ENCODE peak calls at places on chromosomes 7 and 10, in six cellular contexts. X, J, P, I, G and N are unnamed samples.

GRCh38 chr10:106401161-106401560 is 763.3 kb downstream of the SORCS1 start:
- DNase-seq in X (no peak), J (no peak), P (no peak), I (no peak), G (no peak), N (no peak)

GRCh38 chr7:44097064-44097932 is 6.8 kb upstream of the AEBP1 start:
- DNase-seq in X (no peak), J (no peak), P (peak; percentile 15), I (no peak), G (no peak), N (peak; percentile 26)

GRCh38 chr10:99304857-99305220 is 24.3 kb upstream of the CNNM1 start:
- DNase-seq in X (no peak), J (no peak), P (no peak), I (no peak), G (no peak), N (no peak)

GRCh38 chr7:40369641-40370277 is 235.0 kb downstream of the SUGCT start:
- DNase-seq in X (no peak), J (no peak), P (no peak), I (no peak), G (no peak), N (no peak)

GRCh38 chr10:132898391-132899053 is 43.8 kb downstream of the CFAP46 start:
- DNase-seq in X (no peak), J (no peak), P (no peak), I (no peak), G (no peak), N (no peak)

GRCh38 chr7:75738604-75738974 is at the start of gene HIP1:
- DNase-seq in X (no peak), J (no peak), P (no peak), I (no peak), G (no peak), N (no peak)

GRCh38 chr10:63825111-63825510 is 303.9 kb downstream of the REEP3 start:
- DNase-seq in X (no peak), J (no peak), P (no peak), I (no peak), G (no peak), N (no peak)

GRCh38 chr7:24715661-24716479 is 41.4 kb downstream of the GSDME start:
- DNase-seq in X (peak; percentile 53), J (no peak), P (peak; percentile 61), I (no peak), G (peak; percentile 58), N (no peak)

GRCh38 chr7:45983720-45984032 is 62.6 kb upstream of the IGFBP3 start:
- DNase-seq in X (no peak), J (no peak), P (no peak), I (no peak), G (no peak), N (no peak)

GRCh38 chr10:1938317-1938716 is 201.0 kb upstream of the ADARB2 start:
- DNase-seq in X (no peak), J (no peak), P (no peak), I (no peak), G (no peak), N (no peak)

GRCh38 chr7:19403691-19404090 is 258.5 kb upstream of the FERD3L start:
- DNase-seq in X (no peak), J (no peak), P (no peak), I (no peak), G (no peak), N (no peak)

GRCh38 chr7:149769915-149770314 is 3.5 kb downstream of the ZNF467 start:
- DNase-seq in X (no peak), J (no peak), P (no peak), I (no peak), G (no peak), N (no peak)

GRCh38 chr7:67267914-67268313 is 271.3 kb downstream of the TYW1 start:
- DNase-seq in X (no peak), J (no peak), P (no peak), I (no peak), G (no peak), N (no peak)

GRCh38 chr10:79115302-79115701 is 46.5 kb downstream of the ZMIZ1 start:
- DNase-seq in X (no peak), J (no peak), P (no peak), I (no peak), G (no peak), N (no peak)
- H3K4me1 ChIP-seq in X (peaks cover 72% of the 10 kb centered on the region), J (peaks cover 72% of the 10 kb centered on the region), P (peaks cover 30% of the 10 kb centered on the region), I (peaks cover 35% of the 10 kb centered on the region), G (peaks cover 46% of the 10 kb centered on the region), N (peaks cover 78% of the 10 kb centered on the region)

DNA sequence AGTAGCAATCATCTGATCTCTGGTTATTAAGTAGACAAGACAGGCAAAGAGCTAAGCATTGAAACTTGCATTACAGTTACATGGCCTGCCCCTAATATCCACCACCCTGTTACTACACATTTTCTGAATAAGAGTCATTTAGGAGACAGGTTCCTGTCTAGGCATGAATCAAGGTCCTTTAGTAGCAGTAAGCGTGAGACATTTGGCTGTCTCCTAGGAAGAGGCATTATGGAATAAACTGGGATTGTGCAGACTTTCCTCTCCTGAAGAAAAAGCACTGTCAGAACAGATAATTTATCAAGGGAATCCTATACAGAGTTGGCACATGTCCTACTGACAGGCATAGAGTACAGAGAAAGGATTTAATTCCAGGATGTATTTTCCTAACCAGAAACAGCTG is 111.9 kb downstream of the INHBA start:
- DNase-seq in X (no peak), J (no peak), P (no peak), I (no peak), G (no peak), N (no peak)
- TF ChIP-seq EP300 in X (no peak), J (no peak), P (no peak), I (no peak), G (no peak), N (no peak)

GRCh38 chr10:29923416-29923970 is 135.9 kb downstream of the JCAD start:
- DNase-seq in X (no peak), J (no peak), P (no peak), I (no peak), G (no peak), N (no peak)
- H3K4me1 ChIP-seq in X (no peaks in the 10 kb centered on the region), J (no peaks in the 10 kb centered on the region), P (no peaks in the 10 kb centered on the region), I (no peaks in the 10 kb centered on the region), G (no peaks in the 10 kb centered on the region), N (no peaks in the 10 kb centered on the region)

GRCh38 chr7:155374276-155375252 is 76.9 kb downstream of the INSIG1 start:
- DNase-seq in X (no peak), J (no peak), P (no peak), I (no peak), G (no peak), N (no peak)
- TF ChIP-seq EP300 in X (no peak), J (no peak), P (no peak), I (no peak), G (no peak), N (no peak)

GRCh38 chr7:106064329-106064728 is 47.8 kb downstream of the SYPL1 start:
- DNase-seq in X (no peak), J (no peak), P (no peak), I (no peak), G (no peak), N (no peak)

GRCh38 chr7:106063692-106064091 is 48.4 kb downstream of the SYPL1 start:
- DNase-seq in X (no peak), J (no peak), P (no peak), I (no peak), G (no peak), N (no peak)

GRCh38 chr7:106064836-106065559 is 47.1 kb downstream of the SYPL1 start:
- DNase-seq in X (peak; percentile 88), J (peak; percentile 88), P (no peak), I (peak; percentile 68), G (peak; percentile 44), N (peak; percentile 79)

GRCh38 chr7:106067678-106068077 is 44.4 kb downstream of the SYPL1 start:
- DNase-seq in X (no peak), J (no peak), P (no peak), I (no peak), G (no peak), N (no peak)

DNA sequence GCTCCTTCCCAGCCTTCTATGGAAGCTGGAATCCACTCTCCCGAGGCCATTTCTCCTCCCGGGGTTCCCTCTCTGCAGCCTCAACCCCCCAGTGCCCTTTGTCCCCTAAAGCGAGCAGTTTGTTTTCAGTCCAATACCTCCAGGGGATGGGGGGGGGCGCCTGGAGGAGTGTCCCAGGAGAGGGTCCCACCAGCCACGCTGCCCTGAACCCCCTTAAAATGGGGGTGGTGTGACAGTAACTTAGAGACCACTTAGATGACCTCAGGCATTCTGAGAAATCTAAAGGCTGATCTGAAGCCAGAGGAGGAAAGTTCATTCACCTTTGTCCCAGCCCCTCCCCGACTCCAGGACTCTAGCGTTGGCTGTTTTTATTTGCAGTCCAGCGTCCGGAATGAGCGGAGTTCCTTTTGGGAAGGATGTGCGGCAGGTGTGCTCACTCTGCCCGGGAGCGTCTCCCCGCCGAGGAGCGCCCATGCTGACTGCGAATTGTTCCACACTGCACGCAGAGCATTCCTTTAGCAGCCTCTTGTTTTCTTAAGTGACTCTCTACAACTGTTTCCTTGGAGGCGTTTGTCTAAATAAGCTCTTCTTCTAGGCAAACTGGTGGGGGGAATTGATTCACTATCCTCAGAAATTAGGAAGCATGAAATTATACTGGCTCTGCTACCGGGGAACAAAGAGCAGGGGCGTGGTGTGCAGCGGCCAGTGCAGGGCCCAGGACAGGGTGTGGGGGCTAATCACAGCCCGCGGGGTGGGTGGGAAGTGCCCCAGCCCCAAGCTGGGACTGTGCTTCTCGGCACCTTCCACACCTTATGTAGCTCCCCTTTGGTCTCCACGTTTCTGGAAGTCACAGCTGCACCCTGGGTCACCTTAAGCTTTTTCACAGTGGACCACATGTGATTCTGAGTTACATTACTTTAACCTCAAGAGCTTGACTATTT is 46.3 kb downstream of the SYPL1 start:
- DNase-seq in X (no peak), J (peak; percentile 54), P (no peak), I (no peak), G (no peak), N (peak; percentile 61)
- H3K4me1 ChIP-seq in X (peaks cover 31% of the 10 kb centered on the region), J (peaks cover 55% of the 10 kb centered on the region), P (peaks cover 61% of the 10 kb centered on the region), I (peaks cover 46% of the 10 kb centered on the region), G (peaks cover 26% of the 10 kb centered on the region), N (peaks cover 67% of the 10 kb centered on the region)

GRCh38 chr10:110638319-110638718 is 5.8 kb upstream of the RBM20 start:
- DNase-seq in X (no peak), J (no peak), P (no peak), I (no peak), G (no peak), N (no peak)

GRCh38 chr10:110642980-110643655 is 1.0 kb upstream of the RBM20 start:
- DNase-seq in X (no peak), J (no peak), P (no peak), I (no peak), G (no peak), N (no peak)

GRCh38 chr10:110643670-110644597 is at the start of gene RBM20:
- DNase-seq in X (no peak), J (no peak), P (no peak), I (no peak), G (peak; percentile 76), N (peak; percentile 9)

GRCh38 chr10:110642204-110642979 is 1.7 kb upstream of the RBM20 start:
- DNase-seq in X (no peak), J (no peak), P (no peak), I (no peak), G (no peak), N (no peak)

DNA sequence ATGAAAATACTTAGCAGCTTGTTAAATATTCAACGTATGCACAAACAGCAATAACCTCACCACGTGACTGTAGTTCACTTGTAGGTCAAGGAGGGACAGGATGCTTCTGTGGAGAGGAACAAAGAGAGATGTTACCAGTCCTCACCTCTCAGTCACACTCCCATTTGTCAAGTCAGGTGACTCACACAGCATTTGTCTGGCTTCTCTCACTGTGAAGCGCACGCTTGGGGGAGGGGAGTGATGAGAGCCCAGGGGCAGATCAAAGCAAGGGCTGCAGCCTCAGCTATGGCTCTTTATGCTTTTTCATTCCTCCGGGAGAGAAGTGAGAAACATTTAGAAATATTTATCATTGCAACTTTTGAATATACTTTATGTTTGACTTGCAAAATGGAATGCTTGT is 2.9 kb upstream of the RBM20 start:
- DNase-seq in X (peak; percentile 75), J (no peak), P (no peak), I (no peak), G (peak; percentile 55), N (peak; percentile 20)
- TF ChIP-seq EP300 in X (peak; percentile 87), J (no peak), P (no peak), I (no peak), G (peak; percentile 28), N (peak; percentile 71)

GRCh38 chr10:50550291-50550839 is 73.4 kb downstream of the SGMS1 start:
- DNase-seq in X (no peak), J (peak; percentile 67), P (no peak), I (no peak), G (peak; percentile 89), N (no peak)
- H3K4me1 ChIP-seq in X (no peaks in the 10 kb centered on the region), J (peaks cover 39% of the 10 kb centered on the region), P (no peaks in the 10 kb centered on the region), I (peaks cover 11% of the 10 kb centered on the region), G (peaks cover 31% of the 10 kb centered on the region), N (peaks cover 10% of the 10 kb centered on the region)